ENCODE peak calls at places on chromosomes 1 and 21, in seven cellular contexts. One of them, this sample, is unnamed.

GRCh38 chr1:111366256-111366655 is 61.3 kb downstream of the OVGP1 start:
- DNase-seq in stimulated activated CD4-positive, alpha-beta T cell treated with anti-CD3 and anti-CD28 coated beads, TNF-alpha, amount 100 ng/mL, for 1 hour: no peak
- DNase-seq in anterior cingulate cortex: no peak
- DNase-seq in C1 segment of cervical spinal cord: no peak
- DNase-seq in ACHN: no peak
- DNase-seq in NCI-H2081: no peak
- DNase-seq in activated CD4-positive, alpha-beta T cell treated with anti-CD3 and anti-CD28 coated beads for 24 hours: no peak
- DNase-seq in this sample: no peak

GRCh38 chr1:85577421-85578320 is 2.9 kb upstream of the CCN1 start:
- DNase-seq in activated CD4-positive, alpha-beta T cell treated with anti-CD3 and anti-CD28 coated beads for 24 hours: no peak
- DNase-seq in ACHN: peak; percentile 44
- DNase-seq in stimulated activated CD4-positive, alpha-beta T cell treated with anti-CD3 and anti-CD28 coated beads, TNF-alpha, amount 100 ng/mL, for 1 hour: no peak
- DNase-seq in NCI-H2081: no peak
- DNase-seq in anterior cingulate cortex: no peak
- DNase-seq in C1 segment of cervical spinal cord: no peak
- DNase-seq in this sample: no peak

GRCh38 chr1:243974451-243975292 is 76.4 kb upstream of the ZBTB18 start:
- DNase-seq in C1 segment of cervical spinal cord: no peak
- DNase-seq in ACHN: peak; percentile 40
- DNase-seq in NCI-H2081: no peak
- DNase-seq in anterior cingulate cortex: no peak
- DNase-seq in stimulated activated CD4-positive, alpha-beta T cell treated with anti-CD3 and anti-CD28 coated beads, TNF-alpha, amount 100 ng/mL, for 1 hour: no peak
- DNase-seq in activated CD4-positive, alpha-beta T cell treated with anti-CD3 and anti-CD28 coated beads for 24 hours: no peak
- DNase-seq in this sample: no peak

GRCh38 chr1:102742426-102742825 is 365.9 kb downstream of the COL11A1 start:
- DNase-seq in ACHN: no peak
- DNase-seq in stimulated activated CD4-positive, alpha-beta T cell treated with anti-CD3 and anti-CD28 coated beads, TNF-alpha, amount 100 ng/mL, for 1 hour: no peak
- DNase-seq in C1 segment of cervical spinal cord: no peak
- DNase-seq in activated CD4-positive, alpha-beta T cell treated with anti-CD3 and anti-CD28 coated beads for 24 hours: no peak
- DNase-seq in anterior cingulate cortex: no peak
- DNase-seq in NCI-H2081: no peak
- DNase-seq in this sample: no peak

GRCh38 chr1:47696404-47696910 is 258.6 kb downstream of the FOXD2 start:
- DNase-seq in anterior cingulate cortex: no peak
- DNase-seq in NCI-H2081: peak; percentile 71
- DNase-seq in stimulated activated CD4-positive, alpha-beta T cell treated with anti-CD3 and anti-CD28 coated beads, TNF-alpha, amount 100 ng/mL, for 1 hour: no peak
- DNase-seq in activated CD4-positive, alpha-beta T cell treated with anti-CD3 and anti-CD28 coated beads for 24 hours: no peak
- DNase-seq in ACHN: no peak
- DNase-seq in C1 segment of cervical spinal cord: no peak
- DNase-seq in this sample: no peak

GRCh38 chr1:66231162-66232077 is 302.5 kb upstream of the SGIP1 start:
- DNase-seq in anterior cingulate cortex: no peak
- DNase-seq in C1 segment of cervical spinal cord: no peak
- DNase-seq in stimulated activated CD4-positive, alpha-beta T cell treated with anti-CD3 and anti-CD28 coated beads, TNF-alpha, amount 100 ng/mL, for 1 hour: no peak
- DNase-seq in activated CD4-positive, alpha-beta T cell treated with anti-CD3 and anti-CD28 coated beads for 24 hours: no peak
- DNase-seq in ACHN: peak; percentile 27
- DNase-seq in NCI-H2081: no peak
- DNase-seq in this sample: no peak

GRCh38 chr1:87644033-87644432 is 315.4 kb downstream of the LMO4 start:
- DNase-seq in stimulated activated CD4-positive, alpha-beta T cell treated with anti-CD3 and anti-CD28 coated beads, TNF-alpha, amount 100 ng/mL, for 1 hour: no peak
- DNase-seq in activated CD4-positive, alpha-beta T cell treated with anti-CD3 and anti-CD28 coated beads for 24 hours: no peak
- DNase-seq in ACHN: no peak
- DNase-seq in NCI-H2081: no peak
- DNase-seq in anterior cingulate cortex: no peak
- DNase-seq in C1 segment of cervical spinal cord: no peak
- DNase-seq in this sample: no peak

GRCh38 chr1:189658381-189658780 is 819.3 kb downstream of the BRINP3 start:
- DNase-seq in activated CD4-positive, alpha-beta T cell treated with anti-CD3 and anti-CD28 coated beads for 24 hours: no peak
- DNase-seq in C1 segment of cervical spinal cord: no peak
- DNase-seq in anterior cingulate cortex: no peak
- DNase-seq in stimulated activated CD4-positive, alpha-beta T cell treated with anti-CD3 and anti-CD28 coated beads, TNF-alpha, amount 100 ng/mL, for 1 hour: no peak
- DNase-seq in ACHN: no peak
- DNase-seq in NCI-H2081: no peak
- DNase-seq in this sample: no peak

GRCh38 chr1:91440845-91441244 is 36.2 kb upstream of the HFM1 start:
- DNase-seq in NCI-H2081: no peak
- DNase-seq in C1 segment of cervical spinal cord: no peak
- DNase-seq in ACHN: peak; percentile 23
- DNase-seq in anterior cingulate cortex: no peak
- DNase-seq in stimulated activated CD4-positive, alpha-beta T cell treated with anti-CD3 and anti-CD28 coated beads, TNF-alpha, amount 100 ng/mL, for 1 hour: no peak
- DNase-seq in activated CD4-positive, alpha-beta T cell treated with anti-CD3 and anti-CD28 coated beads for 24 hours: no peak
- DNase-seq in this sample: no peak

GRCh38 chr1:246705368-246705767 is 18.8 kb upstream of the SCCPDH start:
- DNase-seq in activated CD4-positive, alpha-beta T cell treated with anti-CD3 and anti-CD28 coated beads for 24 hours: no peak
- DNase-seq in anterior cingulate cortex: no peak
- DNase-seq in stimulated activated CD4-positive, alpha-beta T cell treated with anti-CD3 and anti-CD28 coated beads, TNF-alpha, amount 100 ng/mL, for 1 hour: no peak
- DNase-seq in ACHN: peak; percentile 24
- DNase-seq in C1 segment of cervical spinal cord: no peak
- DNase-seq in NCI-H2081: no peak
- DNase-seq in this sample: no peak

GRCh38 chr1:197470330-197470729 is 202.3 kb downstream of the CRB1 start:
- DNase-seq in NCI-H2081: no peak
- DNase-seq in activated CD4-positive, alpha-beta T cell treated with anti-CD3 and anti-CD28 coated beads for 24 hours: no peak
- DNase-seq in ACHN: no peak
- DNase-seq in stimulated activated CD4-positive, alpha-beta T cell treated with anti-CD3 and anti-CD28 coated beads, TNF-alpha, amount 100 ng/mL, for 1 hour: no peak
- DNase-seq in C1 segment of cervical spinal cord: no peak
- DNase-seq in anterior cingulate cortex: no peak
- DNase-seq in this sample: no peak

GRCh38 chr1:218346391-218347204 is 1.5 kb downstream of the TGFB2 start:
- DNase-seq in stimulated activated CD4-positive, alpha-beta T cell treated with anti-CD3 and anti-CD28 coated beads, TNF-alpha, amount 100 ng/mL, for 1 hour: no peak
- DNase-seq in anterior cingulate cortex: no peak
- DNase-seq in C1 segment of cervical spinal cord: no peak
- DNase-seq in NCI-H2081: no peak
- DNase-seq in ACHN: peak; percentile 42
- DNase-seq in activated CD4-positive, alpha-beta T cell treated with anti-CD3 and anti-CD28 coated beads for 24 hours: no peak
- DNase-seq in this sample: no peak

GRCh38 chr21:29133241-29133640 is 2.8 kb downstream of the MAP3K7CL start:
- DNase-seq in NCI-H2081: no peak
- DNase-seq in anterior cingulate cortex: no peak
- DNase-seq in C1 segment of cervical spinal cord: no peak
- DNase-seq in ACHN: no peak
- DNase-seq in activated CD4-positive, alpha-beta T cell treated with anti-CD3 and anti-CD28 coated beads for 24 hours: no peak
- DNase-seq in stimulated activated CD4-positive, alpha-beta T cell treated with anti-CD3 and anti-CD28 coated beads, TNF-alpha, amount 100 ng/mL, for 1 hour: no peak
- DNase-seq in this sample: no peak

GRCh38 chr1:119933397-119933796 is 37.1 kb upstream of the ADAM30 start:
- DNase-seq in anterior cingulate cortex: no peak
- DNase-seq in activated CD4-positive, alpha-beta T cell treated with anti-CD3 and anti-CD28 coated beads for 24 hours: no peak
- DNase-seq in C1 segment of cervical spinal cord: no peak
- DNase-seq in ACHN: no peak
- DNase-seq in NCI-H2081: no peak
- DNase-seq in stimulated activated CD4-positive, alpha-beta T cell treated with anti-CD3 and anti-CD28 coated beads, TNF-alpha, amount 100 ng/mL, for 1 hour: no peak
- DNase-seq in this sample: no peak

GRCh38 chr1:29579821-29580425 is 343.6 kb downstream of the PTPRU start:
- DNase-seq in ACHN: peak; percentile 48
- DNase-seq in NCI-H2081: no peak
- DNase-seq in anterior cingulate cortex: no peak
- DNase-seq in stimulated activated CD4-positive, alpha-beta T cell treated with anti-CD3 and anti-CD28 coated beads, TNF-alpha, amount 100 ng/mL, for 1 hour: no peak
- DNase-seq in C1 segment of cervical spinal cord: no peak
- DNase-seq in activated CD4-positive, alpha-beta T cell treated with anti-CD3 and anti-CD28 coated beads for 24 hours: no peak
- DNase-seq in this sample: no peak

GRCh38 chr1:228265167-228265566 is 57.3 kb downstream of the OBSCN start:
- DNase-seq in anterior cingulate cortex: no peak
- DNase-seq in ACHN: peak; percentile 38
- DNase-seq in stimulated activated CD4-positive, alpha-beta T cell treated with anti-CD3 and anti-CD28 coated beads, TNF-alpha, amount 100 ng/mL, for 1 hour: no peak
- DNase-seq in C1 segment of cervical spinal cord: no peak
- DNase-seq in activated CD4-positive, alpha-beta T cell treated with anti-CD3 and anti-CD28 coated beads for 24 hours: no peak
- DNase-seq in NCI-H2081: no peak
- DNase-seq in this sample: no peak

GRCh38 chr1:228009828-228010775 is 3.3 kb downstream of the WNT3A start:
- DNase-seq in NCI-H2081: no peak
- DNase-seq in ACHN: no peak
- DNase-seq in activated CD4-positive, alpha-beta T cell treated with anti-CD3 and anti-CD28 coated beads for 24 hours: no peak
- DNase-seq in stimulated activated CD4-positive, alpha-beta T cell treated with anti-CD3 and anti-CD28 coated beads, TNF-alpha, amount 100 ng/mL, for 1 hour: no peak
- DNase-seq in C1 segment of cervical spinal cord: no peak
- DNase-seq in anterior cingulate cortex: no peak
- DNase-seq in this sample: no peak

GRCh38 chr1:198829948-198830347 is 191.1 kb downstream of the PTPRC start:
- DNase-seq in NCI-H2081: no peak
- DNase-seq in C1 segment of cervical spinal cord: no peak
- DNase-seq in stimulated activated CD4-positive, alpha-beta T cell treated with anti-CD3 and anti-CD28 coated beads, TNF-alpha, amount 100 ng/mL, for 1 hour: no peak
- DNase-seq in anterior cingulate cortex: no peak
- DNase-seq in ACHN: no peak
- DNase-seq in activated CD4-positive, alpha-beta T cell treated with anti-CD3 and anti-CD28 coated beads for 24 hours: no peak
- DNase-seq in this sample: no peak

GRCh38 chr1:226619031-226619430 is 70.5 kb downstream of the STUM start:
- DNase-seq in stimulated activated CD4-positive, alpha-beta T cell treated with anti-CD3 and anti-CD28 coated beads, TNF-alpha, amount 100 ng/mL, for 1 hour: no peak
- DNase-seq in anterior cingulate cortex: no peak
- DNase-seq in C1 segment of cervical spinal cord: no peak
- DNase-seq in NCI-H2081: no peak
- DNase-seq in ACHN: no peak
- DNase-seq in activated CD4-positive, alpha-beta T cell treated with anti-CD3 and anti-CD28 coated beads for 24 hours: no peak
- DNase-seq in this sample: no peak

GRCh38 chr21:33881689-33882440 is 33.7 kb downstream of the ATP5PO start:
- DNase-seq in C1 segment of cervical spinal cord: no peak
- DNase-seq in anterior cingulate cortex: no peak
- DNase-seq in stimulated activated CD4-positive, alpha-beta T cell treated with anti-CD3 and anti-CD28 coated beads, TNF-alpha, amount 100 ng/mL, for 1 hour: no peak
- DNase-seq in activated CD4-positive, alpha-beta T cell treated with anti-CD3 and anti-CD28 coated beads for 24 hours: no peak
- DNase-seq in ACHN: no peak
- DNase-seq in NCI-H2081: no peak
- DNase-seq in this sample: no peak

GRCh38 chr1:17009706-17010105 is 2.0 kb downstream of the ATP13A2 start:
- DNase-seq in anterior cingulate cortex: no peak
- DNase-seq in stimulated activated CD4-positive, alpha-beta T cell treated with anti-CD3 and anti-CD28 coated beads, TNF-alpha, amount 100 ng/mL, for 1 hour: no peak
- DNase-seq in NCI-H2081: no peak
- DNase-seq in ACHN: no peak
- DNase-seq in activated CD4-positive, alpha-beta T cell treated with anti-CD3 and anti-CD28 coated beads for 24 hours: no peak
- DNase-seq in C1 segment of cervical spinal cord: no peak
- DNase-seq in this sample: no peak

GRCh38 chr1:9311029-9311428 is 18.3 kb downstream of the SPSB1 start:
- DNase-seq in activated CD4-positive, alpha-beta T cell treated with anti-CD3 and anti-CD28 coated beads for 24 hours: no peak
- DNase-seq in ACHN: no peak
- DNase-seq in C1 segment of cervical spinal cord: peak; percentile 34
- DNase-seq in stimulated activated CD4-positive, alpha-beta T cell treated with anti-CD3 and anti-CD28 coated beads, TNF-alpha, amount 100 ng/mL, for 1 hour: no peak
- DNase-seq in NCI-H2081: no peak
- DNase-seq in anterior cingulate cortex: no peak
- DNase-seq in this sample: no peak

GRCh38 chr1:29518183-29518835 is 282.0 kb downstream of the PTPRU start:
- DNase-seq in NCI-H2081: no peak
- DNase-seq in ACHN: no peak
- DNase-seq in anterior cingulate cortex: no peak
- DNase-seq in activated CD4-positive, alpha-beta T cell treated with anti-CD3 and anti-CD28 coated beads for 24 hours: no peak
- DNase-seq in C1 segment of cervical spinal cord: no peak
- DNase-seq in stimulated activated CD4-positive, alpha-beta T cell treated with anti-CD3 and anti-CD28 coated beads, TNF-alpha, amount 100 ng/mL, for 1 hour: no peak
- DNase-seq in this sample: peak; percentile 2

GRCh38 chr1:27760411-27760810 is 12.6 kb upstream of the STX12 start:
- DNase-seq in stimulated activated CD4-positive, alpha-beta T cell treated with anti-CD3 and anti-CD28 coated beads, TNF-alpha, amount 100 ng/mL, for 1 hour: no peak
- DNase-seq in anterior cingulate cortex: no peak
- DNase-seq in activated CD4-positive, alpha-beta T cell treated with anti-CD3 and anti-CD28 coated beads for 24 hours: no peak
- DNase-seq in NCI-H2081: no peak
- DNase-seq in ACHN: no peak
- DNase-seq in C1 segment of cervical spinal cord: no peak
- DNase-seq in this sample: no peak

GRCh38 chr1:44568128-44568900 is 106.0 kb downstream of the TMEM53 start:
- DNase-seq in NCI-H2081: no peak
- DNase-seq in ACHN: no peak
- DNase-seq in stimulated activated CD4-positive, alpha-beta T cell treated with anti-CD3 and anti-CD28 coated beads, TNF-alpha, amount 100 ng/mL, for 1 hour: no peak
- DNase-seq in C1 segment of cervical spinal cord: no peak
- DNase-seq in activated CD4-positive, alpha-beta T cell treated with anti-CD3 and anti-CD28 coated beads for 24 hours: no peak
- DNase-seq in anterior cingulate cortex: no peak
- DNase-seq in this sample: no peak

GRCh38 chr21:38388219-38388618 is 110.1 kb downstream of the ERG start:
- DNase-seq in anterior cingulate cortex: no peak
- DNase-seq in ACHN: no peak
- DNase-seq in C1 segment of cervical spinal cord: no peak
- DNase-seq in stimulated activated CD4-positive, alpha-beta T cell treated with anti-CD3 and anti-CD28 coated beads, TNF-alpha, amount 100 ng/mL, for 1 hour: no peak
- DNase-seq in activated CD4-positive, alpha-beta T cell treated with anti-CD3 and anti-CD28 coated beads for 24 hours: no peak
- DNase-seq in NCI-H2081: no peak
- DNase-seq in this sample: no peak

GRCh38 chr21:35189077-35189863 is 140.2 kb upstream of the RUNX1 start:
- DNase-seq in ACHN: no peak
- DNase-seq in anterior cingulate cortex: no peak
- DNase-seq in NCI-H2081: no peak
- DNase-seq in C1 segment of cervical spinal cord: no peak
- DNase-seq in stimulated activated CD4-positive, alpha-beta T cell treated with anti-CD3 and anti-CD28 coated beads, TNF-alpha, amount 100 ng/mL, for 1 hour: no peak
- DNase-seq in activated CD4-positive, alpha-beta T cell treated with anti-CD3 and anti-CD28 coated beads for 24 hours: no peak
- DNase-seq in this sample: no peak

GRCh38 chr1:232793944-232794343 is 11.3 kb upstream of the MAP10 start:
- DNase-seq in NCI-H2081: peak; percentile 83
- DNase-seq in activated CD4-positive, alpha-beta T cell treated with anti-CD3 and anti-CD28 coated beads for 24 hours: no peak
- DNase-seq in ACHN: peak; percentile 30
- DNase-seq in stimulated activated CD4-positive, alpha-beta T cell treated with anti-CD3 and anti-CD28 coated beads, TNF-alpha, amount 100 ng/mL, for 1 hour: no peak
- DNase-seq in C1 segment of cervical spinal cord: no peak
- DNase-seq in anterior cingulate cortex: no peak
- DNase-seq in this sample: no peak